ENCODE peak calls at places on chromosomes 16 and 17, in six cellular contexts. A, V, J, X, R and P are unnamed samples.

GRCh38 chr17:59371426-59372099 is 40.1 kb downstream of the YPEL2 start:
- DNase-seq in J (no peak), R (no peak), X (no peak), V (no peak), A (no peak), P (peak; percentile 65)

GRCh38 chr16:50548659-50549560 is 714 bp downstream of the NKD1 start:
- DNase-seq in A (no peak), V (no peak), X (no peak), R (peak; percentile 34), J (peak; percentile 29), P (no peak)

GRCh38 chr16:1049113-1049975 is 23.2 kb upstream of the SSTR5 start:
- DNase-seq in A (no peak), J (no peak), X (no peak), R (no peak), V (no peak), P (no peak)

GRCh38 chr17:58253082-58253481 is 14.7 kb downstream of the LPO start:
- DNase-seq in R (no peak), J (no peak), X (no peak), V (no peak), A (no peak), P (no peak)

GRCh38 chr16:22360963-22361659 is 13.3 kb downstream of the CDR2 start:
- DNase-seq in J (no peak), X (no peak), R (no peak), A (no peak), V (no peak), P (no peak)

GRCh38 chr17:78707016-78707415 is 75.1 kb downstream of the CYTH1 start:
- DNase-seq in A (no peak), V (no peak), J (no peak), R (no peak), X (no peak), P (no peak)

GRCh38 chr16:30357085-30357714 is 2.1 kb upstream of the CD2BP2 start:
- DNase-seq in R (peak; percentile 15), X (no peak), J (no peak), V (no peak), A (no peak), P (no peak)

GRCh38 chr17:73841431-73842060 is 197.3 kb upstream of the SDK2 start:
- DNase-seq in X (no peak), J (no peak), V (no peak), R (no peak), A (no peak), P (no peak)

GRCh38 chr17:28467456-28468025 is 5.9 kb upstream of the SLC13A2 start:
- DNase-seq in V (no peak), R (no peak), J (no peak), X (no peak), A (no peak), P (peak; percentile 79)

GRCh38 chr16:51698647-51699046 is 547.6 kb upstream of the SALL1 start:
- DNase-seq in J (no peak), V (no peak), R (no peak), A (no peak), X (no peak), P (no peak)

GRCh38 chr17:2852729-2853110 is 56.5 kb downstream of the RAP1GAP2 start:
- DNase-seq in A (no peak), V (no peak), J (no peak), X (no peak), R (no peak), P (no peak)

GRCh38 chr16:51556694-51557327 is 405.7 kb upstream of the SALL1 start:
- DNase-seq in A (no peak), R (no peak), V (no peak), J (no peak), X (no peak), P (peak; percentile 87)

GRCh38 chr16:22814330-22815105 is 556 bp downstream of the HS3ST2 start:
- DNase-seq in V (no peak), A (no peak), R (no peak), X (no peak), J (no peak), P (no peak)

GRCh38 chr17:59372138-59372751 is 40.8 kb downstream of the YPEL2 start:
- DNase-seq in V (peak; percentile 13), A (no peak), X (no peak), J (no peak), R (peak; percentile 60), P (peak; percentile 95)

GRCh38 chr16:87375426-87376135 is 8.0 kb downstream of the FBXO31 start:
- DNase-seq in V (no peak), X (no peak), R (no peak), A (no peak), J (no peak), P (peak; percentile 40)